ENCODE peak calls at places on chromosome 3, in six cellular contexts. L is GM20000; G is effector CD4-positive, alpha-beta T cell; U is ureter; S is stimulated activated CD8-positive, alpha-beta memory T cell treated with anti-CD3 and anti-CD28 coated beads, Interleukin-15, amount 100 ng/mL, for 24 hours; R is suprapubic skin. N is an unnamed sample.
A peak's percentile ranks its signal among the peaks of the same experiment; 100 is the strongest.

GRCh38 chr3:143040264-143040879 is 39.0 kb downstream of the U2SURP start:
- DNase-seq in L (no peak), U (no peak), S (no peak), G (no peak), R (no peak), N (no peak)

GRCh38 chr3:128845695-128846491 is 33.5 kb upstream of the ACAD9 start:
- DNase-seq in S (peak; percentile 55), G (peak; percentile 71), L (peak; percentile 87), U (peak; percentile 79), R (peak; percentile 86), N (peak; percentile 91)

GRCh38 chr3:72011495-72011894 is 226.5 kb upstream of the PROK2 start:
- DNase-seq in R (no peak), G (no peak), S (no peak), U (no peak), L (no peak), N (no peak)

GRCh38 chr3:185337231-185337816 is 25.6 kb upstream of the MAP3K13 start:
- DNase-seq in G (no peak), S (no peak), R (no peak), L (no peak), U (no peak), N (no peak)

GRCh38 chr3:48413086-48413485 is 16.8 kb downstream of the PLXNB1 start:
- DNase-seq in S (no peak), U (no peak), L (no peak), G (no peak), R (peak; percentile 60), N (peak; percentile 47)

GRCh38 chr3:113405180-113405579 is 36.1 kb downstream of the CFAP44 start:
- DNase-seq in S (no peak), U (no peak), L (no peak), R (no peak), G (no peak), N (no peak)

GRCh38 chr3:17313746-17314145 is 428.7 kb downstream of the TBC1D5 start:
- DNase-seq in S (no peak), G (no peak), U (no peak), L (no peak), R (no peak), N (no peak)

GRCh38 chr3:127299276-127299675 is 11.4 kb upstream of the PRR20G start:
- DNase-seq in U (no peak), L (no peak), G (no peak), S (no peak), R (no peak), N (no peak)

GRCh38 chr3:141051641-141052569 is 758 bp downstream of the SPSB4 start:
- DNase-seq in G (no peak), R (no peak), S (no peak), L (no peak), U (no peak), N (no peak)

GRCh38 chr3:56856686-56857577 is 55.2 kb upstream of the ARHGEF3 start:
- DNase-seq in U (no peak), R (no peak), L (no peak), G (no peak), S (no peak), N (no peak)

GRCh38 chr3:45105855-45106655 is 40.1 kb downstream of the CDCP1 start:
- DNase-seq in S (peak; percentile 21), L (no peak), U (no peak), G (peak; percentile 43), R (no peak), N (no peak)

GRCh38 chr3:90062018-90062417 is 954.6 kb downstream of the EPHA3 start:
- DNase-seq in U (no peak), G (no peak), L (no peak), S (no peak), R (no peak), N (no peak)

GRCh38 chr3:132232231-132232792 is 84.9 kb upstream of the ACP3 start:
- DNase-seq in S (no peak), G (no peak), L (no peak), R (no peak), U (no peak), N (no peak)

GRCh38 chr3:149575213-149575961 is 82.4 kb downstream of the WWTR1 start:
- DNase-seq in L (no peak), S (no peak), U (no peak), G (no peak), R (no peak), N (no peak)

GRCh38 chr3:101861978-101862421 is 12.7 kb downstream of the NFKBIZ start:
- DNase-seq in G (no peak), S (no peak), U (no peak), R (no peak), L (no peak), N (no peak)

GRCh38 chr3:33061782-33062181 is 35.2 kb downstream of the GLB1 start:
- DNase-seq in S (no peak), R (no peak), U (no peak), G (peak; percentile 30), L (no peak), N (no peak)

GRCh38 chr3:196274585-196274984 is 12.9 kb downstream of the PCYT1A start:
- DNase-seq in L (peak; percentile 86), G (peak; percentile 49), U (no peak), R (no peak), S (no peak), N (no peak)

GRCh38 chr3:46866720-46867549 is 3.7 kb upstream of the MYL3 start:
- DNase-seq in R (peak; percentile 91), U (peak; percentile 88), G (peak; percentile 82), S (peak; percentile 90), L (peak; percentile 87), N (peak; percentile 95)

GRCh38 chr3:81485444-81485865 is 276.0 kb downstream of the GBE1 start:
- DNase-seq in S (no peak), R (no peak), U (no peak), L (peak; percentile 26), G (no peak), N (no peak)

GRCh38 chr3:64728428-64728827 is 40.6 kb upstream of the ADAMTS9 start:
- DNase-seq in G (no peak), L (no peak), R (no peak), U (no peak), S (no peak), N (no peak)

GRCh38 chr3:55159016-55159415 is 231.2 kb upstream of the LRTM1 start:
- DNase-seq in L (no peak), U (no peak), S (no peak), G (no peak), R (no peak), N (no peak)

GRCh38 chr3:32963871-32964270 is 12.4 kb downstream of the CCR4 start:
- DNase-seq in L (no peak), U (peak; percentile 18), R (no peak), S (no peak), G (peak; percentile 43), N (no peak)

GRCh38 chr3:31829011-31829410 is 152.1 kb downstream of the OSBPL10 start:
- DNase-seq in S (no peak), U (no peak), L (no peak), R (no peak), G (no peak), N (no peak)

GRCh38 chr3:65466300-65466988 is 572.3 kb downstream of the MAGI1 start:
- DNase-seq in S (no peak), L (no peak), U (no peak), G (no peak), R (no peak), N (no peak)

GRCh38 chr3:98232489-98232888 is 31.6 kb upstream of the OR5H6 start:
- DNase-seq in R (no peak), L (no peak), U (no peak), G (no peak), S (no peak), N (no peak)

GRCh38 chr3:175093738-175094137 is 234.6 kb downstream of the NAALADL2 start:
- DNase-seq in U (no peak), R (no peak), G (no peak), S (no peak), L (no peak), N (no peak)

GRCh38 chr3:4231041-4231440 is 72.1 kb upstream of the SETMAR start:
- DNase-seq in L (no peak), U (no peak), S (no peak), R (no peak), G (no peak), N (no peak)